ENCODE peak calls at places on chromosomes 6 and 20, in seven cellular contexts. One of them, this sample, is unnamed.

GRCh38 chr6:153941768-153942167 is 97.3 kb upstream of the OPRM1 start:
- DNase-seq in RPMI7951: no peak
- DNase-seq in GM04504: no peak
- DNase-seq in activated gamma-delta T cell: no peak
- DNase-seq in activated T-cell treated with anti-CD3 and anti-CD28 coated beads, Interleukin-2, amount 50 U/mL, for 72 hours: no peak
- DNase-seq in cardiac fibroblast: no peak
- DNase-seq in stimulated activated CD4-positive, alpha-beta T cell treated with anti-CD3 and anti-CD28 coated beads, Interleukin-2, amount 100 ng/mL, for 48 hours: no peak
- DNase-seq in this sample: no peak

GRCh38 chr6:145453376-145453775 is 281.9 kb downstream of the EPM2A start:
- DNase-seq in RPMI7951: no peak
- DNase-seq in GM04504: no peak
- DNase-seq in activated gamma-delta T cell: no peak
- DNase-seq in activated T-cell treated with anti-CD3 and anti-CD28 coated beads, Interleukin-2, amount 50 U/mL, for 72 hours: no peak
- DNase-seq in cardiac fibroblast: peak; percentile 6
- DNase-seq in stimulated activated CD4-positive, alpha-beta T cell treated with anti-CD3 and anti-CD28 coated beads, Interleukin-2, amount 100 ng/mL, for 48 hours: no peak
- DNase-seq in this sample: no peak

GRCh38 chr6:136037246-136037884 is 185.9 kb downstream of the PDE7B start:
- DNase-seq in RPMI7951: no peak
- DNase-seq in GM04504: no peak
- DNase-seq in activated gamma-delta T cell: no peak
- DNase-seq in activated T-cell treated with anti-CD3 and anti-CD28 coated beads, Interleukin-2, amount 50 U/mL, for 72 hours: peak; percentile 76
- DNase-seq in cardiac fibroblast: peak; percentile 66
- DNase-seq in stimulated activated CD4-positive, alpha-beta T cell treated with anti-CD3 and anti-CD28 coated beads, Interleukin-2, amount 100 ng/mL, for 48 hours: no peak
- DNase-seq in this sample: no peak

GRCh38 chr6:167089243-167090142 is 33.4 kb upstream of the CCR6 start:
- DNase-seq in RPMI7951: no peak
- DNase-seq in GM04504: no peak
- DNase-seq in activated gamma-delta T cell: no peak
- DNase-seq in activated T-cell treated with anti-CD3 and anti-CD28 coated beads, Interleukin-2, amount 50 U/mL, for 72 hours: no peak
- DNase-seq in cardiac fibroblast: no peak
- DNase-seq in stimulated activated CD4-positive, alpha-beta T cell treated with anti-CD3 and anti-CD28 coated beads, Interleukin-2, amount 100 ng/mL, for 48 hours: no peak
- DNase-seq in this sample: no peak

GRCh38 chr6:168597471-168597875 is 156.5 kb downstream of the SMOC2 start:
- DNase-seq in RPMI7951: no peak
- DNase-seq in GM04504: no peak
- DNase-seq in activated gamma-delta T cell: no peak
- DNase-seq in activated T-cell treated with anti-CD3 and anti-CD28 coated beads, Interleukin-2, amount 50 U/mL, for 72 hours: no peak
- DNase-seq in cardiac fibroblast: no peak
- DNase-seq in stimulated activated CD4-positive, alpha-beta T cell treated with anti-CD3 and anti-CD28 coated beads, Interleukin-2, amount 100 ng/mL, for 48 hours: no peak
- DNase-seq in this sample: no peak

GRCh38 chr6:52328303-52328662 is 33.7 kb upstream of the PAQR8 start:
- DNase-seq in RPMI7951: no peak
- DNase-seq in GM04504: no peak
- DNase-seq in activated gamma-delta T cell: no peak
- DNase-seq in activated T-cell treated with anti-CD3 and anti-CD28 coated beads, Interleukin-2, amount 50 U/mL, for 72 hours: no peak
- DNase-seq in cardiac fibroblast: no peak
- DNase-seq in stimulated activated CD4-positive, alpha-beta T cell treated with anti-CD3 and anti-CD28 coated beads, Interleukin-2, amount 100 ng/mL, for 48 hours: no peak
- DNase-seq in this sample: no peak

GRCh38 chr6:111591901-111592461 is 13.7 kb downstream of the TRAF3IP2 start:
- DNase-seq in RPMI7951: peak; percentile 64
- DNase-seq in GM04504: peak; percentile 70
- DNase-seq in activated gamma-delta T cell: no peak
- DNase-seq in activated T-cell treated with anti-CD3 and anti-CD28 coated beads, Interleukin-2, amount 50 U/mL, for 72 hours: no peak
- DNase-seq in cardiac fibroblast: peak; percentile 34
- DNase-seq in stimulated activated CD4-positive, alpha-beta T cell treated with anti-CD3 and anti-CD28 coated beads, Interleukin-2, amount 100 ng/mL, for 48 hours: no peak
- DNase-seq in this sample: no peak

GRCh38 chr6:11845664-11846577 is 67.3 kb upstream of the ADTRP start:
- DNase-seq in RPMI7951: no peak
- DNase-seq in GM04504: no peak
- DNase-seq in activated gamma-delta T cell: no peak
- DNase-seq in activated T-cell treated with anti-CD3 and anti-CD28 coated beads, Interleukin-2, amount 50 U/mL, for 72 hours: no peak
- DNase-seq in cardiac fibroblast: no peak
- DNase-seq in stimulated activated CD4-positive, alpha-beta T cell treated with anti-CD3 and anti-CD28 coated beads, Interleukin-2, amount 100 ng/mL, for 48 hours: no peak
- DNase-seq in this sample: no peak

GRCh38 chr6:34144581-34145160 is 1.2 kb downstream of the GRM4 start:
- DNase-seq in RPMI7951: no peak
- DNase-seq in GM04504: no peak
- DNase-seq in activated gamma-delta T cell: no peak
- DNase-seq in activated T-cell treated with anti-CD3 and anti-CD28 coated beads, Interleukin-2, amount 50 U/mL, for 72 hours: no peak
- DNase-seq in cardiac fibroblast: no peak
- DNase-seq in stimulated activated CD4-positive, alpha-beta T cell treated with anti-CD3 and anti-CD28 coated beads, Interleukin-2, amount 100 ng/mL, for 48 hours: no peak
- DNase-seq in this sample: no peak

GRCh38 chr20:36167826-36168634 is 13.5 kb downstream of the EPB41L1 start:
- DNase-seq in RPMI7951: peak; percentile 75
- DNase-seq in GM04504: no peak
- DNase-seq in activated gamma-delta T cell: no peak
- DNase-seq in activated T-cell treated with anti-CD3 and anti-CD28 coated beads, Interleukin-2, amount 50 U/mL, for 72 hours: no peak
- DNase-seq in cardiac fibroblast: peak; percentile 80
- DNase-seq in stimulated activated CD4-positive, alpha-beta T cell treated with anti-CD3 and anti-CD28 coated beads, Interleukin-2, amount 100 ng/mL, for 48 hours: no peak
- DNase-seq in this sample: no peak

GRCh38 chr6:5094327-5094726 is 9.2 kb downstream of the PPP1R3G start:
- DNase-seq in RPMI7951: peak; percentile 86
- DNase-seq in GM04504: peak; percentile 80
- DNase-seq in activated gamma-delta T cell: no peak
- DNase-seq in activated T-cell treated with anti-CD3 and anti-CD28 coated beads, Interleukin-2, amount 50 U/mL, for 72 hours: no peak
- DNase-seq in cardiac fibroblast: peak; percentile 92
- DNase-seq in stimulated activated CD4-positive, alpha-beta T cell treated with anti-CD3 and anti-CD28 coated beads, Interleukin-2, amount 100 ng/mL, for 48 hours: no peak
- DNase-seq in this sample: no peak

GRCh38 chr6:89583559-89583958 is 55.0 kb downstream of the LYRM2 start:
- DNase-seq in RPMI7951: no peak
- DNase-seq in GM04504: no peak
- DNase-seq in activated gamma-delta T cell: no peak
- DNase-seq in activated T-cell treated with anti-CD3 and anti-CD28 coated beads, Interleukin-2, amount 50 U/mL, for 72 hours: no peak
- DNase-seq in cardiac fibroblast: no peak
- DNase-seq in stimulated activated CD4-positive, alpha-beta T cell treated with anti-CD3 and anti-CD28 coated beads, Interleukin-2, amount 100 ng/mL, for 48 hours: no peak
- DNase-seq in this sample: no peak

GRCh38 chr6:95094751-95095150 is 482.6 kb upstream of the MANEA start:
- DNase-seq in RPMI7951: no peak
- DNase-seq in GM04504: no peak
- DNase-seq in activated gamma-delta T cell: no peak
- DNase-seq in activated T-cell treated with anti-CD3 and anti-CD28 coated beads, Interleukin-2, amount 50 U/mL, for 72 hours: no peak
- DNase-seq in cardiac fibroblast: peak; percentile 81
- DNase-seq in stimulated activated CD4-positive, alpha-beta T cell treated with anti-CD3 and anti-CD28 coated beads, Interleukin-2, amount 100 ng/mL, for 48 hours: no peak
- DNase-seq in this sample: no peak

GRCh38 chr6:106715922-106716321 is 86.5 kb downstream of the QRSL1 start:
- DNase-seq in RPMI7951: no peak
- DNase-seq in GM04504: no peak
- DNase-seq in activated gamma-delta T cell: no peak
- DNase-seq in activated T-cell treated with anti-CD3 and anti-CD28 coated beads, Interleukin-2, amount 50 U/mL, for 72 hours: no peak
- DNase-seq in cardiac fibroblast: no peak
- DNase-seq in stimulated activated CD4-positive, alpha-beta T cell treated with anti-CD3 and anti-CD28 coated beads, Interleukin-2, amount 100 ng/mL, for 48 hours: no peak
- DNase-seq in this sample: no peak

GRCh38 chr6:12243169-12243568 is 47.0 kb upstream of the EDN1 start:
- DNase-seq in RPMI7951: no peak
- DNase-seq in GM04504: no peak
- DNase-seq in activated gamma-delta T cell: no peak
- DNase-seq in activated T-cell treated with anti-CD3 and anti-CD28 coated beads, Interleukin-2, amount 50 U/mL, for 72 hours: no peak
- DNase-seq in cardiac fibroblast: no peak
- DNase-seq in stimulated activated CD4-positive, alpha-beta T cell treated with anti-CD3 and anti-CD28 coated beads, Interleukin-2, amount 100 ng/mL, for 48 hours: no peak
- DNase-seq in this sample: no peak

GRCh38 chr20:58851969-58852458 is 502 bp upstream of the GNAS start:
- DNase-seq in RPMI7951: no peak
- DNase-seq in GM04504: no peak
- DNase-seq in activated gamma-delta T cell: no peak
- DNase-seq in activated T-cell treated with anti-CD3 and anti-CD28 coated beads, Interleukin-2, amount 50 U/mL, for 72 hours: no peak
- DNase-seq in cardiac fibroblast: no peak
- DNase-seq in stimulated activated CD4-positive, alpha-beta T cell treated with anti-CD3 and anti-CD28 coated beads, Interleukin-2, amount 100 ng/mL, for 48 hours: no peak
- DNase-seq in this sample: no peak

GRCh38 chr6:46850781-46851180 is 57.6 kb downstream of the MEP1A start:
- DNase-seq in RPMI7951: peak; percentile 97
- DNase-seq in GM04504: peak; percentile 19
- DNase-seq in activated gamma-delta T cell: no peak
- DNase-seq in activated T-cell treated with anti-CD3 and anti-CD28 coated beads, Interleukin-2, amount 50 U/mL, for 72 hours: no peak
- DNase-seq in cardiac fibroblast: peak; percentile 76
- DNase-seq in stimulated activated CD4-positive, alpha-beta T cell treated with anti-CD3 and anti-CD28 coated beads, Interleukin-2, amount 100 ng/mL, for 48 hours: no peak
- DNase-seq in this sample: no peak

GRCh38 chr20:57605045-57605444 is 15.2 kb downstream of the ZBP1 start:
- DNase-seq in RPMI7951: no peak
- DNase-seq in GM04504: no peak
- DNase-seq in activated gamma-delta T cell: no peak
- DNase-seq in activated T-cell treated with anti-CD3 and anti-CD28 coated beads, Interleukin-2, amount 50 U/mL, for 72 hours: no peak
- DNase-seq in cardiac fibroblast: no peak
- DNase-seq in stimulated activated CD4-positive, alpha-beta T cell treated with anti-CD3 and anti-CD28 coated beads, Interleukin-2, amount 100 ng/mL, for 48 hours: no peak
- DNase-seq in this sample: no peak

GRCh38 chr20:38920851-38921250 is 5.4 kb upstream of the FAM83D start:
- DNase-seq in RPMI7951: no peak
- DNase-seq in GM04504: no peak
- DNase-seq in activated gamma-delta T cell: no peak
- DNase-seq in activated T-cell treated with anti-CD3 and anti-CD28 coated beads, Interleukin-2, amount 50 U/mL, for 72 hours: no peak
- DNase-seq in cardiac fibroblast: no peak
- DNase-seq in stimulated activated CD4-positive, alpha-beta T cell treated with anti-CD3 and anti-CD28 coated beads, Interleukin-2, amount 100 ng/mL, for 48 hours: no peak
- DNase-seq in this sample: no peak

GRCh38 chr20:9981834-9982233 is 53.0 kb upstream of the ANKEF1 start:
- DNase-seq in RPMI7951: peak; percentile 66
- DNase-seq in GM04504: no peak
- DNase-seq in activated gamma-delta T cell: no peak
- DNase-seq in activated T-cell treated with anti-CD3 and anti-CD28 coated beads, Interleukin-2, amount 50 U/mL, for 72 hours: no peak
- DNase-seq in cardiac fibroblast: no peak
- DNase-seq in stimulated activated CD4-positive, alpha-beta T cell treated with anti-CD3 and anti-CD28 coated beads, Interleukin-2, amount 100 ng/mL, for 48 hours: no peak
- DNase-seq in this sample: no peak